ENCODE peak calls at places on chromosomes 5 and 9, in five cellular contexts. E is psoas muscle, B is OCI-LY7, L is GM12878, V is IMR-90. J is an unnamed sample.

GRCh38 chr9:133733074-133733408 is 5.1 kb downstream of the SARDH start:
- DNase-seq in B (no peak), L (no peak), E (no peak), V (no peak), J (no peak)

GRCh38 chr5:87949665-87950640 is 318.7 kb downstream of the TMEM161B start:
- DNase-seq in V (no peak), L (no peak), B (no peak), E (no peak), J (no peak)

GRCh38 chr9:70618784-70619183 is 204.3 kb upstream of the KLF9 start:
- DNase-seq in B (no peak), V (no peak), L (no peak), E (peak), J (no peak)

GRCh38 chr9:107249131-107249533 is 33.9 kb upstream of the RAD23B start:
- DNase-seq in V (peak), E (no peak), L (no peak), B (no peak), J (no peak)

GRCh38 chr9:98678244-98678842 is 30.4 kb downstream of the GABBR2 start:
- DNase-seq in L (no peak), B (peak), V (no peak), E (no peak), J (peak)

GRCh38 chr5:1783214-1783551 is 16.5 kb downstream of the MRPL36 start:
- DNase-seq in B (no peak), L (peak), V (no peak), E (no peak), J (no peak)

GRCh38 chr9:136631038-136632000 is 31.4 kb upstream of the EGFL7 start:
- DNase-seq in B (peak), V (peak), E (peak), L (peak), J (peak)

GRCh38 chr5:54764691-54765090 is 220.7 kb downstream of the ESM1 start:
- DNase-seq in V (peak), L (no peak), B (no peak), E (no peak), J (no peak)

GRCh38 chr9:71647094-71647591 is 121.2 kb downstream of the CEMIP2 start:
- DNase-seq in B (no peak), E (peak), V (peak), L (peak), J (peak)

GRCh38 chr5:123735384-123735783 is 223.4 kb downstream of the CSNK1G3 start:
- DNase-seq in L (no peak), E (no peak), B (no peak), V (no peak), J (no peak)

GRCh38 chr5:61228691-61229280 is 66.5 kb upstream of the SMIM15 start:
- DNase-seq in E (no peak), V (peak), L (no peak), B (no peak), J (no peak)

GRCh38 chr5:52702877-52703276 is 84.8 kb upstream of the ITGA1 start:
- DNase-seq in V (no peak), E (no peak), L (no peak), B (no peak), J (no peak)

GRCh38 chr5:42250-42649 is 49.7 kb upstream of the PLEKHG4B start:
- DNase-seq in B (no peak), L (no peak), E (no peak), V (peak), J (no peak)

GRCh38 chr5:27437594-27438200 is 399.3 kb upstream of the CDH9 start:
- DNase-seq in V (no peak), L (no peak), B (no peak), E (no peak), J (no peak)

GRCh38 chr9:116572095-116572748 is 114.9 kb upstream of the TRIM32 start:
- DNase-seq in L (no peak), E (peak), V (peak), B (peak), J (peak)

GRCh38 chr5:71860048-71860447 is 141.0 kb downstream of the CARTPT start:
- DNase-seq in B (no peak), E (no peak), L (no peak), V (no peak), J (no peak)

GRCh38 chr9:108443278-108443633 is 412.5 kb downstream of the ACTL7B start:
- DNase-seq in L (no peak), B (no peak), V (peak), E (no peak), J (no peak)

GRCh38 chr5:107253246-107253645 is 417.5 kb downstream of the EFNA5 start:
- DNase-seq in L (no peak), B (no peak), V (no peak), E (no peak), J (no peak)

GRCh38 chr5:87825583-87825982 is 412.9 kb upstream of the CCNH start:
- DNase-seq in E (no peak), L (no peak), V (no peak), B (no peak), J (no peak)

GRCh38 chr5:57171818-57172465 is 1.9 kb upstream of the GPBP1 start:
- DNase-seq in B (no peak), L (no peak), V (peak), E (no peak), J (peak)

GRCh38 chr9:131633491-131634031 is 88.2 kb downstream of the PRRT1B start:
- DNase-seq in B (no peak), E (no peak), V (no peak), L (no peak), J (no peak)

GRCh38 chr9:109863961-109864360 is 84.0 kb downstream of the PALM2AKAP2 start:
- DNase-seq in B (no peak), L (no peak), V (no peak), E (no peak), J (peak)

GRCh38 chr5:160926428-160926827 is 74.4 kb upstream of the ATP10B start:
- DNase-seq in V (no peak), B (no peak), E (no peak), L (no peak), J (peak)

GRCh38 chr5:160931283-160931682 is 79.3 kb upstream of the ATP10B start:
- DNase-seq in L (no peak), V (no peak), E (no peak), B (no peak), J (no peak)

GRCh38 chr5:160929906-160930305 is 77.9 kb upstream of the ATP10B start:
- DNase-seq in L (no peak), B (no peak), E (no peak), V (no peak), J (no peak)

GRCh38 chr5:160930361-160930760 is 78.3 kb upstream of the ATP10B start:
- DNase-seq in E (no peak), V (no peak), L (no peak), B (no peak), J (no peak)

GRCh38 chr5:160929343-160929742 is 77.3 kb upstream of the ATP10B start:
- DNase-seq in E (no peak), B (no peak), V (no peak), L (no peak), J (peak)
- H3K4me3 ChIP-seq in E (no peak), B (no peak), V (no peak), L (no peak), J (no peak)

DNA sequence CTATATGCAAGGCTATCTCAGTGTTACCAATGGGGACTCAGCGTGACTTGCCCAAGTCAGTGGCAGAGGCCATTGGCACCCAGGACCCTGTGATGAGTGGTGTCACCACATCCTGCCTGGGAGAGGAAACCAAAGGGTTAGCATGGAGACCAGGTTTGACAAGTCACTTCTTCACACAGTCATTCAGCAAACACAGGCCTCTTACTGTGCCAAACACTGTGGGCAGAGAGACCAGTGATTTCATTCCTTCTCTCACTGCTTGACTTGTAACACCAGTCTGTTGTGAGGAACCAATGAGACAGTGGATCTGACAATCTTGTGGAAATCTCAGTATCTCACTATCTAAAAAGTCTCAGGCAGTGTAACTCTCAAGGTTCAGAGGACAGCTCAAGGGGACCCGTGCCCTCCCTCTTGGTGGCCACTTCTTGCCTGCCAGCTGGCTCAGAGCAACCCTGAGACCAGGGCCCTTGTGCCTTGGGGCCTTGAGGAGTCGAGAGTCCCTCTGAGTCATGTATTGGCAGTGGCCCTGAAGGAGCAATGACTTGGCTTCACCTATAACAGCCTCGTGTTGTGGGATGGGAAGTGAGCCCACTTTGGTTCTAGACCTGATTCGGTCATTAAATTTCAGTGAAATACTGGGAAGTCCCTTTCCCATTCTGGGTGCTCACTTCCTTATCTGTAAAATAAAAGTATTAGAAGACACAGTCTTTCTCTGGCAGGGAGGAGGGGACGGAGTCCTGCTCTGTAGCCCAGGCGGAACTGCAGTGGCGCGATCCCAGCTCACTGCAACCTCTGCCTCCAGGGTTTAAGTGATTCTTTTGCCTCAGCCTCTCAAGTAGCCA is 1.6 kb downstream of the FABP6 start:
- DNase-seq in V (peak), L (peak), B (no peak), E (no peak), J (no peak)
- TF ChIP-seq CTCF in V (no peak), L (no peak), B (no peak), E (no peak), J (no peak)

GRCh38 chr5:167947312-167947711 is 344.1 kb upstream of the WWC1 start:
- DNase-seq in V (peak), L (no peak), E (peak), B (no peak), J (no peak)

GRCh38 chr5:167950126-167950721 is 341.2 kb upstream of the WWC1 start:
- DNase-seq in B (no peak), V (peak), L (no peak), E (no peak), J (no peak)

GRCh38 chr5:167951121-167951520 is 340.3 kb upstream of the WWC1 start:
- DNase-seq in L (no peak), V (no peak), B (no peak), E (no peak), J (no peak)

GRCh38 chr5:167952278-167952990 is 339.0 kb upstream of the WWC1 start:
- DNase-seq in L (no peak), B (no peak), E (no peak), V (no peak), J (no peak)

GRCh38 chr5:167949435-167949834 is 342.0 kb upstream of the WWC1 start:
- DNase-seq in V (no peak), B (no peak), L (no peak), E (no peak), J (no peak)
- H3K27ac ChIP-seq in V (no peak), B (no peak), L (no peak), E (no peak), J (no peak)

GRCh38 chr5:172453986-172454354 is 355 bp downstream of the SH3PXD2B start:
- DNase-seq in B (no peak), E (peak), V (no peak), L (no peak), J (peak)
- H3K4me3 ChIP-seq in B (peak), E (peak), V (peak), L (peak), J (peak)

GRCh38 chr5:179907570-179908324 is at the start of gene TBC1D9B:
- DNase-seq in V (peak), B (peak), L (no peak), E (peak), J (peak)
- TF ChIP-seq CTCF in V (peak), B (peak), L (no peak), E (peak), J (peak)

DNA sequence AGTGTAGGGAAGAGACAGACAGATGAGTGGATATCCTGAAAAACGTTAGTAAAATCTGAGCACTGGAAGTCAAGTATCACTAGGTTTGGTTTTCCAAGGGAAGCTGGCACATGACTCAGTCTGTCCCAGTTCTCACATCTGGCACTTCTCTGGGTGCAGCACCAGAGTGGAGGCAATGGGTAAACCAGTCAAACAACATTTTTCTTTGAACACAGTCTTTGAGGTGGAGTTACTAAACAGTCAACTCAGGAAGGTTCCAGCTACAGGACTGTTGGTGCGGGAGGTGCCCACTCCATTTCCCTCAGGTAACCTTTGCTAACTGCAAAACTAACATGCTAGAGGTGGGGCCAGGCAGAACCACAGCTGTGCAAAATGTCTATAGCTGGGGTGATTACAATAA is 301.4 kb upstream of the RFX3 start:
- DNase-seq in V (no peak), E (no peak), L (no peak), B (no peak), J (peak)
- H3K27ac ChIP-seq in V (no peak), E (no peak), L (no peak), B (no peak), J (no peak)

GRCh38 chr9:128104171-128104618 is 23.3 kb downstream of the PTGES2 start:
- DNase-seq in E (peak), V (no peak), L (no peak), B (no peak), J (peak)

GRCh38 chr9:128101690-128102089 is 25.8 kb downstream of the PTGES2 start:
- DNase-seq in V (no peak), L (no peak), B (no peak), E (peak), J (no peak)

GRCh38 chr9:128103589-128103962 is 24.0 kb downstream of the PTGES2 start:
- DNase-seq in E (no peak), B (peak), L (no peak), V (no peak), J (no peak)

GRCh38 chr9:128102196-128102595 is 25.3 kb downstream of the PTGES2 start:
- DNase-seq in B (no peak), V (no peak), L (no peak), E (peak), J (no peak)

DNA sequence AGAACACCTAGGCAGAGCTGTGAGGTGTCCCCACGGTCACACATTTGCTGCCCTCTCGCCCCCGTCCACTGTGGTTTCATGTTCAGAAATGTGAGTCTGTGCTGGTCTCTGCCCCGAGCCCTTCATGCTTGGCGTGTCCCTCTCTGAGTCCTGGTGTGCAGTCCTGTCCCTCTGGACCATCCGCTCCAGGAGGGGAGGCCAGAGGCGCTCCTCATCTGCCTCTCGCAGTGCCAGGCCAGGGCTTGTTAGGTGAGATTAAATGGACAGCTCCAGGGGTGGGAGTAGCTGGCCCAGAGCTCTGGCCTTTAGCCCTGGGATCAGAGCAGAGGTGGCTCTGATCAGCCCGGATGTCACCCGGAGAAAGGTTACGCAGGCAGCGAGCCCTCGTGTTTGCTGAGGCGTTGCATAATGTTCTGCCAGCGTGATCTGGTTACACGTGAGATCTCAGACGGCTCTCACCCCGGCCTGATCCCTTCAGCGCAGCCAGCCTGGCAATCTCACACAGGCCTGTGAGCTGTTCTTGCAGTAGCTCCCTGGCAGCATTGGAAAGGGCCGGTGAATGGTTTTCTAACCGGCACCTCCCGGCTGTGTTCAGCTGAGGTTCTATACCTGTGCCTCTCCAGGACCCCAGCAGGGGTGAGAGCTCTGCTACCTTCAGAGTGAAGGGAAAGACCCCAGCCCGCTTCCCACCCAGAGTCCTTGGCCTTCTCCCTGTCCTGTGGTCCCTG is 24.5 kb downstream of the PTGES2 start:
- DNase-seq in V (no peak), E (peak), L (no peak), B (no peak), J (no peak)
- H3K4me3 ChIP-seq in V (no peak), E (peak), L (no peak), B (no peak), J (no peak)

GRCh38 chr5:168941901-168942300 is 359.0 kb downstream of the SLIT3 start:
- DNase-seq in E (no peak), B (peak), V (no peak), L (no peak), J (no peak)
- TF ChIP-seq CTCF in E (no peak), B (no peak), V (no peak), L (no peak), J (no peak)

GRCh38 chr9:92359380-92360007 is 33.7 kb downstream of the CENPP start:
- DNase-seq in B (no peak), L (no peak), V (no peak), E (no peak), J (no peak)

GRCh38 chr9:92360083-92360482 is 34.3 kb downstream of the CENPP start:
- DNase-seq in V (no peak), L (no peak), E (no peak), B (no peak), J (no peak)
- H3K27ac ChIP-seq in V (no peak), L (no peak), E (no peak), B (no peak), J (peak)

J was measured in transverse colon.